ENCODE peak calls at places on chromosomes 12 and 14, in ten cellular contexts. J is mucosa of descending colon; X is PC-9; Y is cardiac muscle cell; F is CD8-positive, alpha-beta T cell; D is colonic mucosa; G is A549; S is HepG2; I is H1; T is Panc1. Q is an unnamed sample.

GRCh38 chr14:76109087-76109880 is 42.4 kb upstream of the GPATCH2L start:
- DNase-seq in D (no peak), J (no peak), G (no peak), X (peak; percentile 68), Y (no peak), F (no peak), T (no peak), S (no peak), I (no peak), Q (no peak)

GRCh38 chr12:110269622-110270124 is 11.4 kb upstream of the ATP2A2 start:
- DNase-seq in J (no peak), T (no peak), X (peak; percentile 64), F (no peak), D (no peak), G (peak; percentile 95), S (no peak), Y (no peak), I (no peak), Q (peak; percentile 50)

GRCh38 chr12:58253663-58254062 is 312.3 kb downstream of the ATP23 start:
- DNase-seq in G (no peak), J (no peak), I (no peak), Y (no peak), X (no peak), F (no peak), S (no peak), T (no peak), D (no peak), Q (no peak)

GRCh38 chr12:93199831-93200236 is 177.9 kb upstream of the NUDT4 start:
- DNase-seq in X (no peak), Y (peak; percentile 38), F (no peak), G (no peak), S (no peak), I (no peak), J (no peak), T (no peak), D (no peak), Q (no peak)

GRCh38 chr12:48486261-48486660 is 4.0 kb downstream of the C12orf54 start:
- DNase-seq in D (no peak), J (no peak), F (no peak), X (no peak), Y (no peak), I (no peak), G (no peak), S (no peak), T (no peak), Q (no peak)

GRCh38 chr14:103488071-103488470 is 34.6 kb downstream of the CKB start:
- DNase-seq in G (no peak), Y (no peak), I (no peak), S (no peak), D (no peak), T (no peak), F (no peak), J (no peak), X (no peak), Q (no peak)

GRCh38 chr14:64983439-64984310 is 3.0 kb upstream of the FNTB start:
- DNase-seq in I (no peak), Y (peak; percentile 54), F (no peak), X (peak; percentile 43), G (peak; percentile 70), J (no peak), T (peak; percentile 15), S (peak; percentile 45), D (peak; percentile 51), Q (peak; percentile 59)

GRCh38 chr12:109473006-109473405 is 4.1 kb downstream of the KCTD10 start:
- DNase-seq in T (no peak), X (no peak), J (no peak), D (no peak), I (no peak), S (no peak), F (no peak), Y (no peak), G (no peak), Q (no peak)

GRCh38 chr14:22820731-22821130 is 5.5 kb upstream of the SLC7A7 start:
- DNase-seq in F (no peak), Y (no peak), J (no peak), S (no peak), G (peak; percentile 28), I (no peak), D (no peak), X (peak; percentile 54), T (no peak), Q (peak; percentile 75)

GRCh38 chr14:22822017-22822618 is 6.9 kb upstream of the SLC7A7 start:
- DNase-seq in J (no peak), G (no peak), T (no peak), D (no peak), X (no peak), S (no peak), I (peak; percentile 79), F (no peak), Y (no peak), Q (peak; percentile 67)

GRCh38 chr14:22821193-22822016 is 6.2 kb upstream of the SLC7A7 start:
- DNase-seq in S (peak; percentile 84), T (no peak), D (no peak), J (peak; percentile 60), I (peak; percentile 54), Y (peak; percentile 66), G (peak; percentile 87), F (no peak), X (no peak), Q (peak; percentile 53)

GRCh38 chr14:22822619-22823551 is 6.8 kb upstream of the MRPL52 start:
- DNase-seq in F (peak; percentile 62), X (peak; percentile 44), I (peak; percentile 92), Y (peak; percentile 90), J (peak; percentile 80), S (peak; percentile 78), G (peak; percentile 83), D (peak; percentile 84), T (no peak), Q (peak; percentile 92)

GRCh38 chr14:22819191-22819988 is 4.2 kb upstream of the SLC7A7 start:
- DNase-seq in Y (no peak), D (peak; percentile 49), S (peak; percentile 82), F (no peak), G (peak; percentile 35), J (peak; percentile 68), T (no peak), X (peak; percentile 46), I (peak; percentile 68), Q (peak; percentile 93)
- H3K4me3 ChIP-seq in Y (no peak overlapping the region), D (no peak overlapping the region), S (peak overlapping the region; percentile 69), F (no peak overlapping the region), G (no peak overlapping the region), J (no peak overlapping the region), T (no peak overlapping the region), X (peak overlapping the region; percentile 43), I (peak overlapping the region; percentile 30), Q (peak overlapping the region; percentile 13)

GRCh38 chr14:105845725-105846309 is 319.4 kb downstream of the TMEM121 start:
- DNase-seq in D (no peak), J (no peak), S (no peak), I (no peak), F (no peak), X (no peak), T (no peak), G (no peak), Y (no peak), Q (no peak)
- H3K4me1 ChIP-seq in D (no peaks in the 10 kb centered on the region), J (no peaks in the 10 kb centered on the region), S (no peaks in the 10 kb centered on the region), I (no peaks in the 10 kb centered on the region), F (no peaks in the 10 kb centered on the region), X (no peaks in the 10 kb centered on the region), T (no peaks in the 10 kb centered on the region), G (no peaks in the 10 kb centered on the region), Y (no peaks in the 10 kb centered on the region), Q (no peaks in the 10 kb centered on the region)

DNA sequence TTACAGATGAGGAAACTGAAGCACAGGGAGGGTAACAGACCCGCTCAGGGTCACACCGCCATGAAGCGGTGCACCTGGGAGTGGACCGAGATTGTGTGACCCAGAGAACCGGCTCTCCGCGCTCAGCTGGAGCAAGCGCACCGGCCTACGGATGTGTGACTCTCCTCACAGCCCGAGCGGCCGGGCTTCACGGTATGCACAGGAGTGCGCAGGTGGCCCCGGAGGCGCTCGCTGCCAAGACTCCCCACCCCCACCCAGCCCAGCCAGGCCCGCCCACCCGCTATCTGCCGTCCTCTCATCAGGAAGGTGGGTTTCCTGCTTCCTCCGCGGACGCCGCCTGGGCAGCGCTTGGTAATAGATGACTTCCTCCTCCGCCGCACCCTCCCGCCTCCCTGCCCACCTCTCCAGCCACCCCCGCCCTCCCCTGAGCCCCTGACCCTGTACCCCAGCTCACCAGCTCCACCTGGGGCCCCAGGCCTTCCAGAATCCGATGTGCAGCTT is 110.7 kb downstream of the NCOR2 start:
- DNase-seq in D (peak; percentile 49), T (no peak), Y (no peak), J (peak; percentile 89), X (no peak), S (no peak), I (no peak), F (peak; percentile 37), G (no peak), Q (no peak)
- TF ChIP-seq CTCF in D (no peak), T (no peak), Y (no peak), J (no peak), X (no peak), S (no peak), I (no peak), F (no peak), G (no peak), Q (no peak)

GRCh38 chr12:54390668-54391551 is 6.4 kb upstream of the ZNF385A start:
- DNase-seq in S (no peak), G (no peak), X (peak; percentile 67), T (no peak), D (no peak), J (peak; percentile 74), Y (peak; percentile 81), F (peak; percentile 57), I (peak; percentile 89), Q (peak; percentile 79)

GRCh38 chr12:54390176-54390667 is 5.7 kb upstream of the ZNF385A start:
- DNase-seq in G (no peak), I (peak; percentile 69), F (no peak), T (no peak), Y (peak; percentile 59), J (no peak), X (no peak), S (no peak), D (no peak), Q (no peak)

GRCh38 chr12:54389139-54389508 is 4.6 kb upstream of the ZNF385A start:
- DNase-seq in G (no peak), X (no peak), S (no peak), J (no peak), Y (no peak), F (no peak), I (no peak), D (no peak), T (no peak), Q (no peak)

GRCh38 chr12:54388214-54389138 is 3.9 kb upstream of the ZNF385A start:
- DNase-seq in F (no peak), S (no peak), G (no peak), T (no peak), I (no peak), J (no peak), D (no peak), X (peak; percentile 12), Y (peak; percentile 41), Q (peak; percentile 61)

DNA sequence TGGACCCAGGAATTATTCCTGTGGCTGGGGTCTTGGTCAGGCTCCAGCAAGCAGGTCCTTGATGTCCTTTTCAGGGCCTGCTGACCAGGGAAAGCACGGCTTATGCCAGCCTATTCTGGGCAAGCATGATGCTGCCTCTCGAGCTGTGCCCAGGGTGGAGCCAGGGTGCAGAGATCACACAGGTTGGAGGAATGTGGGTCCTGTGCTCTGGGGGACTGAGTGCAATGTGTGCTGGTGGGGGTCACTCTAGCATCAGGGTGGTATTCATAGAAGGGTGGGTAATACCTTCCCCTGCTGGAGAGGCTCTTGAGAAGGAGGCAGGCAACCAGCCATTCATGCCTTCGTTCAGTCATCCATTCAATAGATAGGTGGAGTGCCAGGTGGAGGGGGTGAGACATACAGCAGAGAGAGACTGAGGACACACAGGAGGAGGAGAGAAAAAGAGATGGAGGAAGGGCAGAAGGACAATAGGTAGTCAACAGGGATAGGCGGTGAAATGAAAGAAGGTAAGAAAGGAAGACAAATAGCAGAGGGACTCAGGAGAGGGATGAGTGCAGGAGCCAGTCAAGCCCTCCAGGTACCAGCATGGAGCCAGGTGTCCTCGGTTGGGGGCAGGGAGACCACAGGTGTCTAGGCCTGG is 5.1 kb upstream of the ZNF385A start:
- DNase-seq in F (no peak), T (no peak), Y (no peak), J (no peak), I (no peak), G (no peak), D (no peak), S (no peak), X (no peak), Q (no peak)
- H3K4me3 ChIP-seq in F (no peak overlapping the region), T (no peak overlapping the region), Y (peak overlapping the region; percentile 60), J (no peak overlapping the region), I (peak overlapping the region; percentile 69), G (no peak overlapping the region), D (no peak overlapping the region), S (no peak overlapping the region), X (no peak overlapping the region), Q (no peak overlapping the region)

Q was measured in Caco-2.